ENCODE peak calls at places on chromosomes 4 and X, in eight cellular contexts. N, W, U, M, C, L, E and R are unnamed samples.

GRCh38 chrX:122817321-122817720 is 366.8 kb upstream of the GRIA3 start:
- DNase-seq in N (no peak), W (no peak), U (no peak), M (no peak), C (no peak), L (no peak), E (no peak), R (no peak)

GRCh38 chr4:39932776-39933402 is 44.8 kb downstream of the PDS5A start:
- DNase-seq in N (no peak), W (no peak), U (no peak), M (no peak), C (no peak), L (no peak), E (no peak), R (no peak)

GRCh38 chr4:87075876-87076275 is 141.1 kb downstream of the AFF1 start:
- DNase-seq in N (no peak), W (no peak), U (no peak), M (no peak), C (no peak), L (no peak), E (no peak), R (no peak)

GRCh38 chr4:40333921-40334352 is 1.2 kb upstream of the CHRNA9 start:
- DNase-seq in N (no peak), W (no peak), U (no peak), M (no peak), C (no peak), L (peak), E (no peak), R (no peak)

GRCh38 chr4:77631276-77631675 is 25.7 kb downstream of the CXCL13 start:
- DNase-seq in N (no peak), W (no peak), U (no peak), M (no peak), C (no peak), L (no peak), E (peak), R (no peak)

GRCh38 chr4:57064811-57065711 is 45.1 kb downstream of the IGFBP7 start:
- DNase-seq in N (peak), W (no peak), U (no peak), M (no peak), C (no peak), L (peak), E (peak), R (no peak)

GRCh38 chr4:72631296-72631695 is 62.3 kb upstream of the ADAMTS3 start:
- DNase-seq in N (peak), W (no peak), U (no peak), M (no peak), C (no peak), L (no peak), E (no peak), R (no peak)

GRCh38 chr4:65175585-65175984 is 494.7 kb downstream of the EPHA5 start:
- DNase-seq in N (no peak), W (no peak), U (no peak), M (no peak), C (no peak), L (no peak), E (no peak), R (no peak)

GRCh38 chr4:115315182-115315581 is 201.8 kb upstream of the NDST4 start:
- DNase-seq in N (no peak), W (no peak), U (no peak), M (no peak), C (no peak), L (no peak), E (no peak), R (no peak)

GRCh38 chrX:31366076-31366475 is 294.2 kb upstream of the FTHL17 start:
- DNase-seq in N (no peak), W (no peak), U (no peak), M (no peak), C (no peak), L (no peak), E (no peak), R (no peak)

GRCh38 chr4:180091710-180092109 is 2151.5 kb upstream of the TENM3 start:
- DNase-seq in N (no peak), W (no peak), U (no peak), M (no peak), C (no peak), L (no peak), E (no peak), R (no peak)

GRCh38 chr4:27716693-27717505 is 856.3 kb downstream of the STIM2 start:
- DNase-seq in N (no peak), W (no peak), U (no peak), M (no peak), C (no peak), L (no peak), E (no peak), R (no peak)
- TF ChIP-seq CTCF in N (no peak), W (no peak), U (no peak), M (no peak), C (no peak), L (no peak), E (no peak), R (no peak)

DNA sequence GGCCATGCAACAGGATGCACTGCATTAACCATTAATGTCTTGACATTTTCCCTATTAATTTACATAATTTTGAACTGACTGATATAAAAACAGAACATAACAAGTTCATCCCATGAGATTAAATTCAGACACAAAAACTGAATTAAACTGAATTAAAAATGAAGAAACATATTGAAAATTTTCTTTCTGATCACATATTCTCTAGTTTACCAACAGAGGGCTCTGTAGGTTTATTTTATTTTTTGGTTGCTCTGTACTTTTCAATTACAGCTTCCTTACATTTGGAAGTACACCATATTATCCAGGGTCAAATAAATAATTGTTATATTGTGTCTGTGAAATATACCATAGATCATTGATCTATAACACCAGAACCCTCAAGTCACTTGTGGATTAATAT is 27.3 kb upstream of the CT83 start:
- DNase-seq in N (no peak), W (no peak), U (no peak), M (no peak), C (no peak), L (peak), E (no peak), R (no peak)
- TF ChIP-seq CTCF in N (peak), W (peak), U (no peak), M (no peak), C (no peak), L (peak), E (no peak), R (no peak)

DNA sequence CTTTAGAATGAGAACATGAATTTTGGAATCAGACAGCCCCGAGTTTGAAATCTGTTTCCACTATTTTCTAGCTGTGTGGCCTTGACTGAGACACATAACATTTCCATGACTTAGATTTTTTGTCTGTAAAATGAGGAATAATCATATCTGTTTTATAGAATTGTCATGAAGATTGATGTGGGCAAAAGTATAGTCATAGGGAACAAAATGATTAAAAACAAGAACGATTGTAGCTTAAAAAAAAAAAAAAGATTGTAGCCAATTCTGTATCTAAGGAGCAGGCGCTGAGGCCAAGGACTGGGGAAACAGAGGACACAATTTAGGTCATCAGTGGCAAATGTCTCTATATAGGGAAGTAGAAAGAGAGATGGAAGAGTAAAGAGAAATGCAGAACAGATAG is 201.6 kb upstream of the C1QTNF7 start:
- DNase-seq in N (no peak), W (no peak), U (no peak), M (no peak), C (no peak), L (no peak), E (no peak), R (no peak)
- TF ChIP-seq CTCF in N (no peak), W (no peak), U (no peak), M (no peak), C (no peak), L (no peak), E (no peak), R (no peak)

GRCh38 chr4:153314915-153315314 is 29.6 kb upstream of the MND1 start:
- DNase-seq in N (no peak), W (no peak), U (no peak), M (no peak), C (no peak), L (no peak), E (no peak), R (no peak)

GRCh38 chr4:153322791-153323190 is 21.7 kb upstream of the MND1 start:
- DNase-seq in N (no peak), W (no peak), U (no peak), M (no peak), C (no peak), L (no peak), E (no peak), R (no peak)

DNA sequence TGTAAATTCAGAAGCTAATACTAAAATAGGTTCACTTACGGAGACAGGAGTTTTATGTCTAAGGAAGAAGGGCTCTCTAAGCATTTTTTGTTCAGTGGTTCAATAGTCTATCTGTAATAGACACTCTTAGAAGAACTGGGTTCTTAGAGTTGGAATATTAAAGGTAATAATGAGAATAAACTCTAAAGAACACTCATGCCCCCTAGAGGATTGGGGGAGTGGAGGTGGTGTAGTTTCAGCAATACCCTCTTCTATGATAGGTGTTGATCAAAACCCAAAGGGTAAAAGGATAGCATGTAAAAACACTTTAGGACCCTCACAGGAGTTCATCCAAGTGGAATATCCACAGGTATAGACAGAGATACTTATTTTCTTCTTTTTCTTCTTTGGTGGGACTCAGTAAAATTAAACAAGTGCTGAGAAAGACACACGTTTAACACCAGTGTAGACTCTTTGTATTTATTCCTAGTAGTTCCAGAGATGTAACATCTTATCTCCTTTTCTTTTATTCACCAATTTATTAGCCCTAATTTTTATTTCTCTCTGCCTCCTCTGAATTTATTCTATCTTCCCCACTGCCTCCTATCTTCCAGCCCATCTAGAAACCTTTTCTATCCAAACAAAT is 25.7 kb upstream of the MND1 start:
- DNase-seq in N (no peak), W (peak), U (no peak), M (no peak), C (no peak), L (peak), E (no peak), R (no peak)
- TF ChIP-seq CTCF in N (peak), W (peak), U (peak), M (no peak), C (peak), L (peak), E (no peak), R (peak)

GRCh38 chrX:38754102-38754790 is 47.0 kb upstream of the MID1IP1 start:
- DNase-seq in N (no peak), W (peak), U (no peak), M (no peak), C (no peak), L (peak), E (no peak), R (peak)
- TF ChIP-seq CTCF in N (peak), W (peak), U (peak), M (no peak), C (peak), L (peak), E (no peak), R (peak)